ENCODE peak calls at places on chromosomes 5 and 9, in six cellular contexts. One of them, this sample, is unnamed. For H3K4me1, the result is how much of the 10 kb centered on the place peaks cover.

GRCh38 chr5:30040483-30041116 is 1152.9 kb upstream of the CDH6 start:
- DNase-seq in tibial nerve: no peak
- DNase-seq in left ventricle myocardium inferior: no peak
- DNase-seq in effector memory CD4-positive, alpha-beta T cell: no peak
- DNase-seq in lung: no peak
- DNase-seq in heart left ventricle: no peak
- DNase-seq in this sample: peak

GRCh38 chr9:109335929-109336328 is 15.1 kb upstream of the EPB41L4B start:
- DNase-seq in effector memory CD4-positive, alpha-beta T cell: no peak
- DNase-seq in tibial nerve: no peak
- DNase-seq in lung: no peak
- DNase-seq in left ventricle myocardium inferior: no peak
- DNase-seq in heart left ventricle: no peak
- DNase-seq in this sample: no peak

GRCh38 chr5:39712316-39713223 is 287.8 kb upstream of the DAB2 start:
- DNase-seq in effector memory CD4-positive, alpha-beta T cell: no peak
- DNase-seq in tibial nerve: no peak
- DNase-seq in heart left ventricle: no peak
- DNase-seq in left ventricle myocardium inferior: no peak
- DNase-seq in lung: no peak
- DNase-seq in this sample: no peak

GRCh38 chr9:109922617-109923260 is 142.7 kb downstream of the PALM2AKAP2 start:
- DNase-seq in effector memory CD4-positive, alpha-beta T cell: no peak
- DNase-seq in heart left ventricle: no peak
- DNase-seq in left ventricle myocardium inferior: no peak
- DNase-seq in tibial nerve: no peak
- DNase-seq in lung: no peak
- DNase-seq in this sample: no peak

GRCh38 chr5:68727931-68728330 is 365.9 kb upstream of the SLC30A5 start:
- DNase-seq in tibial nerve: no peak
- DNase-seq in lung: no peak
- DNase-seq in heart left ventricle: no peak
- DNase-seq in left ventricle myocardium inferior: no peak
- DNase-seq in effector memory CD4-positive, alpha-beta T cell: no peak
- DNase-seq in this sample: no peak

GRCh38 chr5:88882321-88883038 is 504 bp downstream of the MEF2C start:
- DNase-seq in tibial nerve: no peak
- DNase-seq in effector memory CD4-positive, alpha-beta T cell: no peak
- DNase-seq in left ventricle myocardium inferior: no peak
- DNase-seq in lung: no peak
- DNase-seq in heart left ventricle: no peak
- DNase-seq in this sample: peak

GRCh38 chr9:16611969-16612368 is 258.5 kb downstream of the BNC2 start:
- DNase-seq in lung: no peak
- DNase-seq in left ventricle myocardium inferior: no peak
- DNase-seq in effector memory CD4-positive, alpha-beta T cell: no peak
- DNase-seq in tibial nerve: no peak
- DNase-seq in heart left ventricle: no peak
- DNase-seq in this sample: peak

GRCh38 chr9:131839281-131840084 is 99.6 kb upstream of the RAPGEF1 start:
- DNase-seq in tibial nerve: no peak
- DNase-seq in effector memory CD4-positive, alpha-beta T cell: no peak
- DNase-seq in lung: no peak
- DNase-seq in left ventricle myocardium inferior: no peak
- DNase-seq in heart left ventricle: no peak
- DNase-seq in this sample: peak

GRCh38 chr9:105712773-105713172 is 18.4 kb downstream of the TMEM38B start:
- DNase-seq in effector memory CD4-positive, alpha-beta T cell: no peak
- DNase-seq in heart left ventricle: peak
- DNase-seq in tibial nerve: no peak
- DNase-seq in left ventricle myocardium inferior: no peak
- DNase-seq in lung: no peak
- DNase-seq in this sample: no peak

GRCh38 chr5:91381134-91381773 is 1.9 kb downstream of the ARRDC3 start:
- DNase-seq in lung: no peak
- DNase-seq in left ventricle myocardium inferior: no peak
- DNase-seq in tibial nerve: no peak
- DNase-seq in heart left ventricle: no peak
- DNase-seq in effector memory CD4-positive, alpha-beta T cell: no peak
- DNase-seq in this sample: no peak

GRCh38 chr5:56918054-56918453 is 8.7 kb downstream of the SETD9 start:
- DNase-seq in effector memory CD4-positive, alpha-beta T cell: no peak
- DNase-seq in heart left ventricle: no peak
- DNase-seq in tibial nerve: no peak
- DNase-seq in lung: no peak
- DNase-seq in left ventricle myocardium inferior: no peak
- DNase-seq in this sample: no peak

GRCh38 chr5:147752033-147752432 is 30.5 kb downstream of the JAKMIP2 start:
- DNase-seq in tibial nerve: no peak
- DNase-seq in effector memory CD4-positive, alpha-beta T cell: no peak
- DNase-seq in left ventricle myocardium inferior: no peak
- DNase-seq in lung: no peak
- DNase-seq in heart left ventricle: no peak
- DNase-seq in this sample: no peak

GRCh38 chr9:124210697-124211096 is 47.1 kb upstream of the NEK6 start:
- DNase-seq in tibial nerve: no peak
- DNase-seq in heart left ventricle: no peak
- DNase-seq in lung: no peak
- DNase-seq in effector memory CD4-positive, alpha-beta T cell: no peak
- DNase-seq in left ventricle myocardium inferior: no peak
- DNase-seq in this sample: peak

GRCh38 chr5:172640822-172641358 is at the start of gene NEURL1B:
- DNase-seq in lung: no peak
- DNase-seq in heart left ventricle: peak
- DNase-seq in effector memory CD4-positive, alpha-beta T cell: peak
- DNase-seq in left ventricle myocardium inferior: peak
- DNase-seq in tibial nerve: peak
- DNase-seq in this sample: peak

GRCh38 chr9:745761-746414 is 95.6 kb upstream of the DMRT1 start:
- DNase-seq in effector memory CD4-positive, alpha-beta T cell: no peak
- DNase-seq in lung: no peak
- DNase-seq in tibial nerve: no peak
- DNase-seq in heart left ventricle: no peak
- DNase-seq in left ventricle myocardium inferior: no peak
- DNase-seq in this sample: no peak

GRCh38 chr5:139457653-139458306 is 4.8 kb downstream of the ECSCR start:
- DNase-seq in left ventricle myocardium inferior: no peak
- DNase-seq in lung: no peak
- DNase-seq in tibial nerve: no peak
- DNase-seq in heart left ventricle: no peak
- DNase-seq in effector memory CD4-positive, alpha-beta T cell: peak
- DNase-seq in this sample: no peak

DNA sequence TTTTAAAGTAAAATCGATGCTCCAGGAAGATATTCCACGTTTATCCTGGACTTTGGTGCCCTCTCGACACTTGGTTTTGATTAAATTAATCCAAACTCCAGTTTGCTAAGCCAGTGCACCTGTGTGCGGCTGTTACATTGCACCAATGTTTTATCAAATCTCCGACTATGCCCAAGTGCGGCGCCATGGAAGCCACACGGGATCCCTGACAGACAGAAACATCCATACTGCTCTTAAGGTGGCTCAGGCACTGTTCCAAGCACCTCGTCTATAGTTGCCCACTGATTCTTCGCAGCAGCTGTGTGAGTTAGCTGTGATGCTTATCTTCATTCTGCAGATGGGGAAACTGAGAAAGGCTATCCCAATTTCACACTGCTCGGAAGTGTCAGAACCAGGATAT is 113.2 kb downstream of the ADAMTS2 start:
- DNase-seq in left ventricle myocardium inferior: no peak
- DNase-seq in effector memory CD4-positive, alpha-beta T cell: no peak
- DNase-seq in tibial nerve: no peak
- DNase-seq in heart left ventricle: no peak
- DNase-seq in lung: no peak
- DNase-seq in this sample: no peak
- H3K4me1 ChIP-seq in left ventricle myocardium inferior: under half
- H3K4me1 ChIP-seq in effector memory CD4-positive, alpha-beta T cell: under half
- H3K4me1 ChIP-seq in tibial nerve: under half
- H3K4me1 ChIP-seq in heart left ventricle: under half
- H3K4me1 ChIP-seq in lung: under half
- H3K4me1 ChIP-seq in this sample: under half

GRCh38 chr5:14184725-14185124 is 41.6 kb downstream of the TRIO start:
- DNase-seq in lung: no peak
- DNase-seq in effector memory CD4-positive, alpha-beta T cell: no peak
- DNase-seq in heart left ventricle: no peak
- DNase-seq in tibial nerve: no peak
- DNase-seq in left ventricle myocardium inferior: no peak
- DNase-seq in this sample: peak

GRCh38 chr5:14182761-14183160 is 39.6 kb downstream of the TRIO start:
- DNase-seq in heart left ventricle: no peak
- DNase-seq in effector memory CD4-positive, alpha-beta T cell: no peak
- DNase-seq in lung: no peak
- DNase-seq in left ventricle myocardium inferior: no peak
- DNase-seq in tibial nerve: no peak
- DNase-seq in this sample: no peak

GRCh38 chr5:14181299-14181968 is 38.3 kb downstream of the TRIO start:
- DNase-seq in lung: no peak
- DNase-seq in effector memory CD4-positive, alpha-beta T cell: no peak
- DNase-seq in tibial nerve: no peak
- DNase-seq in left ventricle myocardium inferior: no peak
- DNase-seq in heart left ventricle: no peak
- DNase-seq in this sample: no peak

GRCh38 chr5:14184082-14184481 is 40.9 kb downstream of the TRIO start:
- DNase-seq in left ventricle myocardium inferior: no peak
- DNase-seq in effector memory CD4-positive, alpha-beta T cell: no peak
- DNase-seq in tibial nerve: no peak
- DNase-seq in heart left ventricle: no peak
- DNase-seq in lung: no peak
- DNase-seq in this sample: no peak

DNA sequence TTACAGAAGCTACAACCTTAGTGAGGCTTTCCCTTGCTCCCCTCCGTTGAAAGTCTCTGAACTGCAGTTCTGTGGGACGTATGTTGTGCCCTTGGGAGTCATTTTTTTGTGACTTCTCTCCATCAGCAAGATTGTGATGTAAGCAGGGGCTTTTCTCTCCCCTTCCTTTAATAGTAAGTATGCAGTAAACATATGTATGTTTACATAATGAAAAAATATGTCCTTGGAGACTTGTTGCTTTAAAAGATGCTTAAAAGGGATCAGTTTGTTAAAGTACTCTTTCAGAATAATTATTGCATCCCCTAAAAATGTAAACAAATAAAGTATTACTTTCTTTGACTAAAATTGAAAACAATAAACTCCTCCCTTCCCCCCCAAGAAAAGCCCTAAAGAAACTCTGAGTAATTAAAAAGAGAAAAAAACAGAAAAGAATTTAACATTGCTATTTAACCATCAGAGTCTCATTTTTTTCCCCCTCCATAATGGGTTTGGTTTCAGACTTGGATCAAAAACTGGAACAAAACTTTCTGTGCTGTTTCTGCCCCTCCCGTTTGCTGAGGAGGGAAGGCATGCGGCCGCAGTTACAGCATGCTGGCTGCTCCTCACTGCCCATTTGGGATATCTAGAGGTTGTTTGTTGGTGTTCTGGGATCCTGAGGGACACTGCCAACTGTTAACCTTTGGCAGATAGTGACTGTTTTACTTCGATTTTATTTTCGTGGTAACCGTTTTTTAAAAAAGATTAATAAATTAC is 40.2 kb downstream of the TRIO start:
- DNase-seq in heart left ventricle: no peak
- DNase-seq in lung: no peak
- DNase-seq in tibial nerve: no peak
- DNase-seq in left ventricle myocardium inferior: peak
- DNase-seq in effector memory CD4-positive, alpha-beta T cell: no peak
- DNase-seq in this sample: no peak
- H3K4me1 ChIP-seq in heart left ventricle: half or more
- H3K4me1 ChIP-seq in lung: half or more
- H3K4me1 ChIP-seq in tibial nerve: under half
- H3K4me1 ChIP-seq in left ventricle myocardium inferior: half or more
- H3K4me1 ChIP-seq in effector memory CD4-positive, alpha-beta T cell: under half
- H3K4me1 ChIP-seq in this sample: half or more

GRCh38 chr5:132543472-132544201 is at the start of gene IL5:
- DNase-seq in left ventricle myocardium inferior: no peak
- DNase-seq in lung: no peak
- DNase-seq in heart left ventricle: no peak
- DNase-seq in tibial nerve: no peak
- DNase-seq in effector memory CD4-positive, alpha-beta T cell: no peak
- DNase-seq in this sample: no peak

GRCh38 chr5:132540149-132540548 is 3.2 kb downstream of the IL5 start:
- DNase-seq in heart left ventricle: no peak
- DNase-seq in effector memory CD4-positive, alpha-beta T cell: no peak
- DNase-seq in tibial nerve: no peak
- DNase-seq in lung: no peak
- DNase-seq in left ventricle myocardium inferior: no peak
- DNase-seq in this sample: no peak

GRCh38 chr5:132540764-132541163 is 2.6 kb downstream of the IL5 start:
- DNase-seq in tibial nerve: no peak
- DNase-seq in heart left ventricle: no peak
- DNase-seq in effector memory CD4-positive, alpha-beta T cell: no peak
- DNase-seq in left ventricle myocardium inferior: no peak
- DNase-seq in lung: no peak
- DNase-seq in this sample: no peak

GRCh38 chr5:132539716-132540115 is 3.6 kb downstream of the IL5 start:
- DNase-seq in lung: no peak
- DNase-seq in heart left ventricle: no peak
- DNase-seq in tibial nerve: no peak
- DNase-seq in left ventricle myocardium inferior: no peak
- DNase-seq in effector memory CD4-positive, alpha-beta T cell: no peak
- DNase-seq in this sample: no peak
- H3K4me1 ChIP-seq in lung: under half
- H3K4me1 ChIP-seq in heart left ventricle: under half
- H3K4me1 ChIP-seq in tibial nerve: under half
- H3K4me1 ChIP-seq in left ventricle myocardium inferior: under half
- H3K4me1 ChIP-seq in effector memory CD4-positive, alpha-beta T cell: under half
- H3K4me1 ChIP-seq in this sample: under half

GRCh38 chr9:70478963-70479641 is 64.6 kb upstream of the KLF9 start:
- DNase-seq in left ventricle myocardium inferior: no peak
- DNase-seq in heart left ventricle: no peak
- DNase-seq in tibial nerve: peak
- DNase-seq in effector memory CD4-positive, alpha-beta T cell: no peak
- DNase-seq in lung: peak
- DNase-seq in this sample: peak
- H3K4me1 ChIP-seq in left ventricle myocardium inferior: half or more
- H3K4me1 ChIP-seq in heart left ventricle: half or more
- H3K4me1 ChIP-seq in tibial nerve: half or more
- H3K4me1 ChIP-seq in effector memory CD4-positive, alpha-beta T cell: under half
- H3K4me1 ChIP-seq in lung: under half
- H3K4me1 ChIP-seq in this sample: under half

DNA sequence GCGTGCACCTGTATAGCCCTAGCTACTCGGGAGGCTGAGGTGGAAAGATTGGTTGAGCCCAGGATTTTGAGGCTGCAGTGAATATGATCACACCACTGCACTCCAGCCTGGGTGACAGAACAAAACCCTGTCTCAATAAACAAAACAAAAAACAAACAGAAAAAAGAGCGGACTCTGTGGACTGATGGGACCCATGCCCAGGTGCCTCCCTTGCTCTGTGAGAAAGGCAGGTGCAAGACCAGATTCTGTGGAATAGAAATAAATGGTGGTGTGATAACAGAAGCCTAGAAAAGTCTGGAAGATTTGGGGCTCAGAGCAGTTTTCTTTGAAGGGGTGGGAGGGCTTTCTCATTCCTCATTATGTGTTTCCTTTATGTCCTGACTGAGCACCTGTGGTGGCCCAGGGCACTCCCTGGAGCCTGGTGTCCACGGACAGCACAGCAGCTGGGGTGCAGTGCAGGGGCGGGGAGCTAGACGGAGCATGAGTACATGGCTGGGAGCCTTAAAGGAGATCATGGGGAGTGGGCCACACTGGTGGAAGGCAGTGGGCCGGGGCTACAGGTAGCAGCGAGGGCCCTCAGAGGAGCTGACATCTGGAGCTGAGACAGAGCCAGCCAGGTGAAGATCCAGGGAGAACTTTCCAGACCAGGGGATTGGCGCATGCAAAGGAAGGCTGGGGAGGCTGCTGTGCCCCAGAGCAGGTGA is 15.4 kb upstream of the CEL start:
- DNase-seq in tibial nerve: no peak
- DNase-seq in heart left ventricle: no peak
- DNase-seq in effector memory CD4-positive, alpha-beta T cell: no peak
- DNase-seq in left ventricle myocardium inferior: no peak
- DNase-seq in lung: no peak
- DNase-seq in this sample: no peak
- H3K4me1 ChIP-seq in tibial nerve: under half
- H3K4me1 ChIP-seq in heart left ventricle: under half
- H3K4me1 ChIP-seq in effector memory CD4-positive, alpha-beta T cell: under half
- H3K4me1 ChIP-seq in left ventricle myocardium inferior: under half
- H3K4me1 ChIP-seq in lung: under half
- H3K4me1 ChIP-seq in this sample: under half